ENCODE peak calls at places on chromosomes 3 and 15, in five cellular contexts. One of them, this sample, is unnamed.

GRCh38 chr3:107676469-107677309 is 153.9 kb downstream of the BBX start:
- DNase-seq in NCI-H1092 treated with DMSO at 0.1 percent for 48 hours: peak; percentile 57
- DNase-seq in NCI-H2081: peak; percentile 52
- DNase-seq in cardiac muscle cell: peak; percentile 43
- DNase-seq in activated naive CD4-positive, alpha-beta T cell treated with Interleukin-2 at 50 U/mL for 16 hours: no peak
- DNase-seq in this sample: no peak

GRCh38 chr3:151630035-151630434 is 103.7 kb upstream of the AADACL2 start:
- DNase-seq in activated naive CD4-positive, alpha-beta T cell treated with Interleukin-2 at 50 U/mL for 16 hours: no peak
- DNase-seq in NCI-H2081: no peak
- DNase-seq in NCI-H1092 treated with DMSO at 0.1 percent for 48 hours: no peak
- DNase-seq in cardiac muscle cell: no peak
- DNase-seq in this sample: no peak

GRCh38 chr3:41199866-41200668 is 762 bp downstream of the CTNNB1 start:
- DNase-seq in activated naive CD4-positive, alpha-beta T cell treated with Interleukin-2 at 50 U/mL for 16 hours: peak; percentile 36
- DNase-seq in NCI-H2081: no peak
- DNase-seq in cardiac muscle cell: no peak
- DNase-seq in NCI-H1092 treated with DMSO at 0.1 percent for 48 hours: no peak
- DNase-seq in this sample: no peak

GRCh38 chr3:30750967-30751366 is 143.5 kb downstream of the GADL1 start:
- DNase-seq in NCI-H1092 treated with DMSO at 0.1 percent for 48 hours: no peak
- DNase-seq in activated naive CD4-positive, alpha-beta T cell treated with Interleukin-2 at 50 U/mL for 16 hours: no peak
- DNase-seq in NCI-H2081: peak; percentile 20
- DNase-seq in cardiac muscle cell: no peak
- DNase-seq in this sample: no peak

GRCh38 chr3:14343338-14344112 is 58.9 kb upstream of the SLC6A6 start:
- DNase-seq in activated naive CD4-positive, alpha-beta T cell treated with Interleukin-2 at 50 U/mL for 16 hours: no peak
- DNase-seq in cardiac muscle cell: no peak
- DNase-seq in NCI-H1092 treated with DMSO at 0.1 percent for 48 hours: no peak
- DNase-seq in NCI-H2081: no peak
- DNase-seq in this sample: no peak

GRCh38 chr15:50183112-50183794 is 1.3 kb downstream of the SLC27A2 start:
- DNase-seq in activated naive CD4-positive, alpha-beta T cell treated with Interleukin-2 at 50 U/mL for 16 hours: peak; percentile 11
- DNase-seq in NCI-H1092 treated with DMSO at 0.1 percent for 48 hours: no peak
- DNase-seq in NCI-H2081: peak; percentile 29
- DNase-seq in cardiac muscle cell: peak; percentile 8
- DNase-seq in this sample: no peak

GRCh38 chr15:59642351-59642750 is 15.0 kb downstream of the GTF2A2 start:
- DNase-seq in NCI-H1092 treated with DMSO at 0.1 percent for 48 hours: no peak
- DNase-seq in activated naive CD4-positive, alpha-beta T cell treated with Interleukin-2 at 50 U/mL for 16 hours: no peak
- DNase-seq in cardiac muscle cell: no peak
- DNase-seq in NCI-H2081: no peak
- DNase-seq in this sample: no peak

GRCh38 chr15:56716334-56716733 is 17.0 kb downstream of the ZNF280D start:
- DNase-seq in NCI-H2081: no peak
- DNase-seq in cardiac muscle cell: no peak
- DNase-seq in NCI-H1092 treated with DMSO at 0.1 percent for 48 hours: no peak
- DNase-seq in activated naive CD4-positive, alpha-beta T cell treated with Interleukin-2 at 50 U/mL for 16 hours: no peak
- DNase-seq in this sample: no peak

GRCh38 chr3:17749705-17750293 is 7.4 kb upstream of the TBC1D5 start:
- DNase-seq in cardiac muscle cell: no peak
- DNase-seq in NCI-H1092 treated with DMSO at 0.1 percent for 48 hours: no peak
- DNase-seq in activated naive CD4-positive, alpha-beta T cell treated with Interleukin-2 at 50 U/mL for 16 hours: no peak
- DNase-seq in NCI-H2081: no peak
- DNase-seq in this sample: no peak

GRCh38 chr3:83934208-83935150 is 1024.3 kb upstream of the CADM2 start:
- DNase-seq in NCI-H2081: peak; percentile 4
- DNase-seq in NCI-H1092 treated with DMSO at 0.1 percent for 48 hours: no peak
- DNase-seq in cardiac muscle cell: no peak
- DNase-seq in activated naive CD4-positive, alpha-beta T cell treated with Interleukin-2 at 50 U/mL for 16 hours: no peak
- DNase-seq in this sample: no peak

GRCh38 chr15:92118162-92118935 is 264.8 kb downstream of the SLCO3A1 start:
- DNase-seq in cardiac muscle cell: no peak
- DNase-seq in activated naive CD4-positive, alpha-beta T cell treated with Interleukin-2 at 50 U/mL for 16 hours: no peak
- DNase-seq in NCI-H2081: no peak
- DNase-seq in NCI-H1092 treated with DMSO at 0.1 percent for 48 hours: no peak
- DNase-seq in this sample: no peak

GRCh38 chr3:15220661-15221060 is 14.6 kb downstream of the CAPN7 start:
- DNase-seq in NCI-H1092 treated with DMSO at 0.1 percent for 48 hours: no peak
- DNase-seq in activated naive CD4-positive, alpha-beta T cell treated with Interleukin-2 at 50 U/mL for 16 hours: no peak
- DNase-seq in cardiac muscle cell: no peak
- DNase-seq in NCI-H2081: no peak
- DNase-seq in this sample: no peak

GRCh38 chr3:63832395-63832794 is 13.3 kb downstream of the C3orf49 start:
- DNase-seq in NCI-H2081: no peak
- DNase-seq in NCI-H1092 treated with DMSO at 0.1 percent for 48 hours: no peak
- DNase-seq in activated naive CD4-positive, alpha-beta T cell treated with Interleukin-2 at 50 U/mL for 16 hours: no peak
- DNase-seq in cardiac muscle cell: no peak
- DNase-seq in this sample: no peak

GRCh38 chr3:37435572-37435971 is 261.2 kb upstream of the LRRFIP2 start:
- DNase-seq in activated naive CD4-positive, alpha-beta T cell treated with Interleukin-2 at 50 U/mL for 16 hours: no peak
- DNase-seq in NCI-H2081: no peak
- DNase-seq in NCI-H1092 treated with DMSO at 0.1 percent for 48 hours: no peak
- DNase-seq in cardiac muscle cell: no peak
- DNase-seq in this sample: no peak

GRCh38 chr3:12679468-12679867 is 15.6 kb upstream of the RAF1 start:
- DNase-seq in cardiac muscle cell: no peak
- DNase-seq in NCI-H1092 treated with DMSO at 0.1 percent for 48 hours: no peak
- DNase-seq in activated naive CD4-positive, alpha-beta T cell treated with Interleukin-2 at 50 U/mL for 16 hours: no peak
- DNase-seq in NCI-H2081: no peak
- DNase-seq in this sample: no peak

GRCh38 chr3:116473602-116474001 is 28.3 kb upstream of the LSAMP start:
- DNase-seq in cardiac muscle cell: no peak
- DNase-seq in NCI-H2081: no peak
- DNase-seq in NCI-H1092 treated with DMSO at 0.1 percent for 48 hours: peak; percentile 48
- DNase-seq in activated naive CD4-positive, alpha-beta T cell treated with Interleukin-2 at 50 U/mL for 16 hours: no peak
- DNase-seq in this sample: no peak

GRCh38 chr3:114939920-114940319 is 207.2 kb downstream of the ZBTB20 start:
- DNase-seq in activated naive CD4-positive, alpha-beta T cell treated with Interleukin-2 at 50 U/mL for 16 hours: no peak
- DNase-seq in NCI-H2081: peak; percentile 64
- DNase-seq in cardiac muscle cell: no peak
- DNase-seq in NCI-H1092 treated with DMSO at 0.1 percent for 48 hours: peak; percentile 71
- DNase-seq in this sample: no peak

GRCh38 chr3:182479766-182480336 is 313.5 kb upstream of the ATP11B start:
- DNase-seq in NCI-H2081: no peak
- DNase-seq in cardiac muscle cell: no peak
- DNase-seq in activated naive CD4-positive, alpha-beta T cell treated with Interleukin-2 at 50 U/mL for 16 hours: no peak
- DNase-seq in NCI-H1092 treated with DMSO at 0.1 percent for 48 hours: no peak
- DNase-seq in this sample: no peak

GRCh38 chr15:69906256-69907185 is 191.2 kb downstream of the TLE3 start:
- DNase-seq in NCI-H1092 treated with DMSO at 0.1 percent for 48 hours: no peak
- DNase-seq in cardiac muscle cell: no peak
- DNase-seq in activated naive CD4-positive, alpha-beta T cell treated with Interleukin-2 at 50 U/mL for 16 hours: no peak
- DNase-seq in NCI-H2081: no peak
- DNase-seq in this sample: no peak

GRCh38 chr15:100466073-100466472 is 62.7 kb downstream of the CERS3 start:
- DNase-seq in activated naive CD4-positive, alpha-beta T cell treated with Interleukin-2 at 50 U/mL for 16 hours: no peak
- DNase-seq in cardiac muscle cell: no peak
- DNase-seq in NCI-H2081: no peak
- DNase-seq in NCI-H1092 treated with DMSO at 0.1 percent for 48 hours: no peak
- DNase-seq in this sample: no peak

GRCh38 chr3:172332256-172333041 is 115.8 kb downstream of the GHSR start:
- DNase-seq in activated naive CD4-positive, alpha-beta T cell treated with Interleukin-2 at 50 U/mL for 16 hours: peak; percentile 58
- DNase-seq in NCI-H2081: peak; percentile 73
- DNase-seq in NCI-H1092 treated with DMSO at 0.1 percent for 48 hours: peak; percentile 29
- DNase-seq in cardiac muscle cell: peak; percentile 66
- DNase-seq in this sample: peak; percentile 52

GRCh38 chr3:64612082-64612860 is 75.5 kb downstream of the ADAMTS9 start:
- DNase-seq in NCI-H1092 treated with DMSO at 0.1 percent for 48 hours: no peak
- DNase-seq in NCI-H2081: no peak
- DNase-seq in cardiac muscle cell: peak; percentile 85
- DNase-seq in activated naive CD4-positive, alpha-beta T cell treated with Interleukin-2 at 50 U/mL for 16 hours: no peak
- DNase-seq in this sample: no peak

GRCh38 chr3:52521881-52522650 is 11.6 kb downstream of the NT5DC2 start:
- DNase-seq in cardiac muscle cell: no peak
- DNase-seq in NCI-H1092 treated with DMSO at 0.1 percent for 48 hours: no peak
- DNase-seq in NCI-H2081: no peak
- DNase-seq in activated naive CD4-positive, alpha-beta T cell treated with Interleukin-2 at 50 U/mL for 16 hours: no peak
- DNase-seq in this sample: peak; percentile 7

GRCh38 chr3:123440181-123440580 is 8.7 kb downstream of the ADCY5 start:
- DNase-seq in NCI-H1092 treated with DMSO at 0.1 percent for 48 hours: no peak
- DNase-seq in NCI-H2081: no peak
- DNase-seq in cardiac muscle cell: no peak
- DNase-seq in activated naive CD4-positive, alpha-beta T cell treated with Interleukin-2 at 50 U/mL for 16 hours: no peak
- DNase-seq in this sample: no peak

GRCh38 chr3:63993653-63994079 is 29.6 kb downstream of the PSMD6 start:
- DNase-seq in activated naive CD4-positive, alpha-beta T cell treated with Interleukin-2 at 50 U/mL for 16 hours: peak; percentile 54
- DNase-seq in NCI-H2081: peak; percentile 59
- DNase-seq in NCI-H1092 treated with DMSO at 0.1 percent for 48 hours: peak; percentile 8
- DNase-seq in cardiac muscle cell: peak; percentile 82
- DNase-seq in this sample: no peak

GRCh38 chr3:177795866-177796265 is 598.6 kb upstream of the TBL1XR1 start:
- DNase-seq in cardiac muscle cell: no peak
- DNase-seq in NCI-H1092 treated with DMSO at 0.1 percent for 48 hours: no peak
- DNase-seq in NCI-H2081: no peak
- DNase-seq in activated naive CD4-positive, alpha-beta T cell treated with Interleukin-2 at 50 U/mL for 16 hours: no peak
- DNase-seq in this sample: no peak

GRCh38 chr15:64930778-64931240 is 19.1 kb downstream of the ANKDD1A start:
- DNase-seq in NCI-H2081: no peak
- DNase-seq in NCI-H1092 treated with DMSO at 0.1 percent for 48 hours: no peak
- DNase-seq in activated naive CD4-positive, alpha-beta T cell treated with Interleukin-2 at 50 U/mL for 16 hours: no peak
- DNase-seq in cardiac muscle cell: no peak
- DNase-seq in this sample: no peak

GRCh38 chr15:39394534-39394933 is 186.3 kb upstream of the THBS1 start:
- DNase-seq in NCI-H1092 treated with DMSO at 0.1 percent for 48 hours: no peak
- DNase-seq in NCI-H2081: no peak
- DNase-seq in cardiac muscle cell: no peak
- DNase-seq in activated naive CD4-positive, alpha-beta T cell treated with Interleukin-2 at 50 U/mL for 16 hours: no peak
- DNase-seq in this sample: no peak

GRCh38 chr3:141328286-141329166 is 39.8 kb upstream of the ZBTB38 start:
- DNase-seq in cardiac muscle cell: no peak
- DNase-seq in NCI-H1092 treated with DMSO at 0.1 percent for 48 hours: no peak
- DNase-seq in NCI-H2081: no peak
- DNase-seq in activated naive CD4-positive, alpha-beta T cell treated with Interleukin-2 at 50 U/mL for 16 hours: no peak
- DNase-seq in this sample: no peak